ENCODE peak calls at places on chromosomes 6 and 20, in eight cellular contexts. Y, S, W, L, M, D, E and O are unnamed samples.

GRCh38 chr6:2861071-2861821 is 19.6 kb upstream of the SERPINB1 start:
- DNase-seq in Y (no peak), S (no peak), W (no peak), L (no peak), M (no peak), D (no peak), E (no peak), O (no peak)

GRCh38 chr6:79646006-79646405 is 14.9 kb downstream of the SH3BGRL2 start:
- DNase-seq in Y (no peak), S (no peak), W (no peak), L (no peak), M (no peak), D (no peak), E (peak; percentile 17), O (no peak)

GRCh38 chr6:132768051-132768517 is 10.4 kb upstream of the VNN2 start:
- DNase-seq in Y (peak; percentile 65), S (peak; percentile 24), W (peak; percentile 48), L (no peak), M (peak; percentile 10), D (peak; percentile 39), E (peak; percentile 52), O (no peak)

GRCh38 chr6:139323511-139324445 is 32.0 kb upstream of the TXLNB start:
- DNase-seq in Y (peak; percentile 72), S (peak; percentile 40), W (peak; percentile 31), L (peak; percentile 75), M (peak; percentile 76), D (peak; percentile 40), E (peak; percentile 67), O (peak; percentile 88)

GRCh38 chr6:3403244-3404154 is 53.4 kb downstream of the SLC22A23 start:
- DNase-seq in Y (no peak), S (peak; percentile 42), W (no peak), L (no peak), M (no peak), D (no peak), E (no peak), O (no peak)

GRCh38 chr20:51326241-51326819 is 216.2 kb downstream of the NFATC2 start:
- DNase-seq in Y (no peak), S (peak; percentile 30), W (peak; percentile 40), L (peak; percentile 76), M (peak; percentile 75), D (peak; percentile 54), E (peak; percentile 39), O (no peak)

GRCh38 chr20:38284893-38285444 is 19.0 kb upstream of the BPI start:
- DNase-seq in Y (no peak), S (no peak), W (no peak), L (no peak), M (no peak), D (no peak), E (no peak), O (no peak)

GRCh38 chr6:121780325-121781313 is 345.2 kb downstream of the GJA1 start:
- DNase-seq in Y (peak; percentile 73), S (peak; percentile 65), W (no peak), L (peak; percentile 92), M (peak; percentile 98), D (no peak), E (no peak), O (peak; percentile 84)

GRCh38 chr6:170210026-170210390 is 80.9 kb downstream of the DLL1 start:
- DNase-seq in Y (no peak), S (no peak), W (no peak), L (no peak), M (no peak), D (no peak), E (no peak), O (peak; percentile 76)

GRCh38 chr6:107607109-107607508 is 117.2 kb downstream of the SOBP start:
- DNase-seq in Y (no peak), S (peak; percentile 12), W (no peak), L (no peak), M (peak; percentile 31), D (no peak), E (no peak), O (no peak)

GRCh38 chr20:49833483-49833882 is 20.9 kb downstream of the SLC9A8 start:
- DNase-seq in Y (no peak), S (no peak), W (no peak), L (no peak), M (no peak), D (no peak), E (no peak), O (no peak)

GRCh38 chr6:30939473-30939872 is 1.3 kb upstream of the MUCL3 start:
- DNase-seq in Y (no peak), S (no peak), W (no peak), L (no peak), M (peak; percentile 61), D (no peak), E (no peak), O (no peak)

GRCh38 chr20:40073535-40074111 is 615.4 kb downstream of the MAFB start:
- DNase-seq in Y (no peak), S (no peak), W (no peak), L (no peak), M (peak; percentile 2), D (no peak), E (no peak), O (no peak)

GRCh38 chr6:98836025-98836961 is 1.9 kb downstream of the POU3F2 start:
- DNase-seq in Y (no peak), S (no peak), W (peak; percentile 17), L (no peak), M (no peak), D (peak; percentile 22), E (no peak), O (no peak)

GRCh38 chr20:62015445-62016288 is 50.0 kb downstream of the TAF4 start:
- DNase-seq in Y (peak; percentile 46), S (no peak), W (no peak), L (no peak), M (no peak), D (no peak), E (no peak), O (no peak)

GRCh38 chr6:133170602-133171001 is 70.6 kb upstream of the EYA4 start:
- DNase-seq in Y (no peak), S (no peak), W (no peak), L (peak; percentile 53), M (no peak), D (no peak), E (no peak), O (no peak)

GRCh38 chr6:127971945-127972391 is 71.1 kb upstream of the THEMIS start:
- DNase-seq in Y (no peak), S (peak; percentile 82), W (no peak), L (peak; percentile 70), M (peak; percentile 30), D (no peak), E (no peak), O (no peak)

GRCh38 chr6:157556671-157557430 is 175.9 kb downstream of the ZDHHC14 start:
- DNase-seq in Y (no peak), S (no peak), W (no peak), L (no peak), M (no peak), D (no peak), E (no peak), O (no peak)

GRCh38 chr6:5453531-5453930 is 192.2 kb downstream of the FARS2 start:
- DNase-seq in Y (no peak), S (no peak), W (no peak), L (no peak), M (no peak), D (no peak), E (no peak), O (no peak)

GRCh38 chr6:168096271-168096764 is 17.3 kb upstream of the FRMD1 start:
- DNase-seq in Y (peak; percentile 28), S (no peak), W (no peak), L (no peak), M (no peak), D (no peak), E (no peak), O (no peak)

DNA sequence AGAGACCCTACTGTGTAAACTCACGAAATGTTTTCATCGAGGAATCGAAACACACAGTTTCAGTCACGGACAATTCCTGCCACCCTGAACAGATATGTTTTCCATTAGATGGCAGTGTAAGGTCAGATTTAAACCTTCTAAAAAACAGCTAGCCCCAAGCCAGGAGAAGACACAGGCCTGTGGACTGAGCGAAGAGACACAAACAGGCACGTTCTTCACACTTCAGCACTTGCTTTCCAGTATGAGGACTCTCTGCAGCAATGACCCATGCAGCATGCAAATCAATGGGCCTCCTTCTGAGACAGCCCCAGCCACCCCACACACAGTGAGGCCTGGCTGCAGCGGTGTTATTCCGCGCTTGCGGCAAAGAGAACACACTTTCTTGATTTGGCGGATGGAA is 31.9 kb downstream of the HUS1B start:
- DNase-seq in Y (no peak), S (peak; percentile 64), W (no peak), L (peak; percentile 51), M (peak; percentile 11), D (peak; percentile 47), E (no peak), O (no peak)
- TF ChIP-seq CTCF in Y (peak; percentile 35), S (peak; percentile 33), W (peak; percentile 34), L (peak; percentile 43), M (no peak), D (no peak), E (no peak), O (no peak)

GRCh38 chr20:58868795-58869194 is 16.3 kb downstream of the GNAS start:
- DNase-seq in Y (no peak), S (no peak), W (no peak), L (no peak), M (no peak), D (no peak), E (no peak), O (no peak)
- TF ChIP-seq CTCF in Y (no peak), S (no peak), W (peak; percentile 22), L (peak; percentile 45), M (no peak), D (peak; percentile 10), E (no peak), O (no peak)

DNA sequence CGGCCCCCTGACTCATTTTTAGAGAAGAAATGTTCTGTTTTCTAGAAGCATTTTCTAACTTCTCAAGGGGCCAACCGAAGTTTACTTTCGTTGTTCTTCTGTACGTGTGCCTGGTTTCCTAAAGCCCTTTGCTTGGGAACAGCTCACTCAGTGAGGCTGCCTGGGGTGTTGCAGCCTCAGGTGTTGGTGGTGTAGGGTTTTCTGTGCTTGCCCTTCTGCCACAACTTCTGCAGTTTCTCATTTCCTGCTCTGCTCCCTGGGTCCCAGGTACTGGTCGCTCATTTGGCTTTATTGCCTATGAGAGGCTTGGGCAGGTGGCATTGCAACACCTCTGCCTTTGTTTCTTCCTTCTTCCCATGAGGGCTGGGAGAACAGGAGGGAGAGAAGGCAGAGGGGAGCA is 278.3 kb downstream of the SOX4 start:
- DNase-seq in Y (no peak), S (no peak), W (no peak), L (no peak), M (no peak), D (no peak), E (no peak), O (no peak)
- TF ChIP-seq CTCF in Y (no peak), S (no peak), W (no peak), L (no peak), M (no peak), D (no peak), E (no peak), O (no peak)

DNA sequence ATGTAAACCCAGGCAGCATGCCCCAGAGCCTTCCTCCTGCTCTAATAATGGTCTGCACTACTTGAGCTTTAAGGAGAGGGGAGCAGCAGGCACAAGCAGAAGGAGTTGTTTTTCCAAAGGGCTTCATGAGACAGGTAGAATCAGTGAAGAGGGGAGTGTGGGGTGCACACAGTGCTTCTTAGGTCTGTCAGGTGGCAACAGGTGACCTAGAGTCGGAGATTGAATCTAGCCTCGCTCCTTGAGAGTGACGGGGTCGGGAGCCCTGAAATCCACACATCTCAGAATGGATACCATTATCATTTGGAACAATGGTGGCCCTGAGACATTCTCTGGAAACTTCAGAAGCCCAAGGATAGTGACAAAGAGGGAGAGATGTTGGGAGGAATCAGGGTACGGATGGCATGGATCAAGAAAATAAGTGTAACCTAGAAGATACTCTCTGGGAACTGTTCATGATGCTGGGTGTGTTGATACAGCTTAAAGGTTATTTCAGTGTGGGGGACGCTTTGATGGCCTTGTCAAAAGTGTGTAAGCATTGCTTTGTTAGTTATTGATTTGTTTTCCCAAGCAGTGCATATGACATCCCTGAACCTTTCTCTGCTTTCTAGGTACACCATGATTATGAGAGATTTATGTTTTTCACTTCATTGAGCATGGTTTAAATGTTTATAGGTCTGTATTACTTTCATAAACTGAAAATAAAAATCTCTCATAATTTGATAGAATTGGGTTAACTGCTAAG is 77.8 kb upstream of the L3MBTL3 start:
- DNase-seq in Y (no peak), S (no peak), W (no peak), L (no peak), M (no peak), D (no peak), E (no peak), O (no peak)
- TF ChIP-seq CTCF in Y (no peak), S (no peak), W (no peak), L (no peak), M (no peak), D (no peak), E (no peak), O (no peak)